ENCODE peak calls at places on chromosome X, in six cellular contexts. G is breast epithelium, J is suprapubic skin, U is HCT116, P is lower lobe of right lung, H is ovary. T is an unnamed sample.

GRCh38 chrX:9131066-9131465 is 97.1 kb upstream of the FAM9B start:
- DNase-seq in G (no peak), J (no peak), U (no peak), P (no peak), H (no peak), T (no peak)

GRCh38 chrX:5559386-5559785 is 669.3 kb downstream of the NLGN4X start:
- DNase-seq in G (no peak), J (no peak), U (no peak), P (no peak), H (no peak), T (no peak)

GRCh38 chrX:43002526-43003203 is 224.7 kb upstream of the PPP1R2C start:
- DNase-seq in G (no peak), J (no peak), U (no peak), P (no peak), H (no peak), T (no peak)

GRCh38 chrX:150849486-150849885 is 49.0 kb downstream of the CD99L2 start:
- DNase-seq in G (no peak), J (no peak), U (no peak), P (no peak), H (no peak), T (no peak)

GRCh38 chrX:95728446-95728845 is 956.2 kb upstream of the DIAPH2 start:
- DNase-seq in G (no peak), J (no peak), U (no peak), P (no peak), H (no peak), T (no peak)

GRCh38 chrX:45077748-45078424 is 122.8 kb downstream of the DIPK2B start:
- DNase-seq in G (no peak), J (no peak), U (no peak), P (no peak), H (no peak), T (no peak)

GRCh38 chrX:9337056-9337455 is 127.8 kb upstream of the TBL1X start:
- DNase-seq in G (no peak), J (no peak), U (no peak), P (no peak), H (no peak), T (no peak)

GRCh38 chrX:105114554-105115130 is 105.9 kb downstream of the TEX13A start:
- DNase-seq in G (no peak), J (no peak), U (no peak), P (no peak), H (no peak), T (no peak)

GRCh38 chrX:129108936-129109335 is 414.4 kb downstream of the SMARCA1 start:
- DNase-seq in G (no peak), J (no peak), U (no peak), P (no peak), H (no peak), T (no peak)

DNA sequence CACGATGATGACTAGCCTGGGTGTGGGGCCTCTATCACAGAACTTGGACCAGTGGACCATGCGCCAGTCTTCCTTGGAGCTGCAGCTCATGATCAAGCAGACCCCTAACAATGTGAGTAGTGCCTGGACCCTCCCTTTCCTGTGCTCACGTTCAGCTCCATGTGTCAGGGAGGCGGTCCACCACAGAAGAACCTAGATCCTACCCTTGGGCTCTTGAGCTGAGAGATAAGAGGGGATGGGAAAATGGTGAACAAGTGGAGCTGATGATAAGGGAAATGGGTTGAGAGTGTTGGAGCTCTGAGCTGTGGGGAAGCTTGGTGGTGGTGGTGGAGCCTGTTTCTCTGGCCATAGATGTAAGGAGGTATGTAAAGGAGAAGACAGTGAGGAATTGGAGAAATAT is 13.1 kb downstream of the MED12 start:
- DNase-seq in G (no peak), J (no peak), U (no peak), P (no peak), H (no peak), T (no peak)
- H3K9me3 ChIP-seq in G (no peaks in the 10 kb centered on the region), J (no peaks in the 10 kb centered on the region), U (no peaks in the 10 kb centered on the region), P (no peaks in the 10 kb centered on the region), H (no peaks in the 10 kb centered on the region), T (no peaks in the 10 kb centered on the region)

GRCh38 chrX:13254870-13255269 is 65.0 kb downstream of the ATXN3L start:
- DNase-seq in G (no peak), J (no peak), U (no peak), P (no peak), H (no peak), T (no peak)
- TF ChIP-seq CTCF in G (no peak), J (no peak), U (no peak), P (no peak), H (no peak), T (no peak)

GRCh38 chrX:84469226-84469625 is 33.0 kb downstream of the HDX start:
- DNase-seq in G (no peak), J (no peak), U (no peak), P (no peak), H (no peak), T (no peak)

GRCh38 chrX:84467898-84468297 is 34.4 kb downstream of the HDX start:
- DNase-seq in G (no peak), J (no peak), U (no peak), P (no peak), H (no peak), T (no peak)
- H3K9me3 ChIP-seq in G (peaks cover 6% of the 10 kb centered on the region), J (no peaks in the 10 kb centered on the region), U (no peaks in the 10 kb centered on the region), P (no peaks in the 10 kb centered on the region), H (no peaks in the 10 kb centered on the region), T (no peaks in the 10 kb centered on the region)

GRCh38 chrX:155534800-155535199 is 76.4 kb upstream of the F8A3 start:
- DNase-seq in G (no peak), J (no peak), U (no peak), P (no peak), H (no peak), T (no peak)
- TF ChIP-seq CTCF in G (no peak), J (no peak), U (no peak), P (no peak), H (no peak), T (no peak)

GRCh38 chrX:40104649-40105015 is 6.9 kb upstream of the BCOR start:
- DNase-seq in G (no peak), J (no peak), U (no peak), P (peak; percentile 60), H (no peak), T (peak; percentile 87)

GRCh38 chrX:40105016-40105790 is 7.4 kb upstream of the BCOR start:
- DNase-seq in G (no peak), J (no peak), U (no peak), P (peak; percentile 61), H (peak; percentile 59), T (peak; percentile 84)

GRCh38 chrX:40102393-40103381 is 4.9 kb upstream of the BCOR start:
- DNase-seq in G (no peak), J (no peak), U (no peak), P (no peak), H (no peak), T (peak; percentile 77)

GRCh38 chrX:40105791-40106676 is 8.3 kb upstream of the BCOR start:
- DNase-seq in G (no peak), J (no peak), U (no peak), P (peak; percentile 82), H (peak; percentile 75), T (peak; percentile 86)

DNA sequence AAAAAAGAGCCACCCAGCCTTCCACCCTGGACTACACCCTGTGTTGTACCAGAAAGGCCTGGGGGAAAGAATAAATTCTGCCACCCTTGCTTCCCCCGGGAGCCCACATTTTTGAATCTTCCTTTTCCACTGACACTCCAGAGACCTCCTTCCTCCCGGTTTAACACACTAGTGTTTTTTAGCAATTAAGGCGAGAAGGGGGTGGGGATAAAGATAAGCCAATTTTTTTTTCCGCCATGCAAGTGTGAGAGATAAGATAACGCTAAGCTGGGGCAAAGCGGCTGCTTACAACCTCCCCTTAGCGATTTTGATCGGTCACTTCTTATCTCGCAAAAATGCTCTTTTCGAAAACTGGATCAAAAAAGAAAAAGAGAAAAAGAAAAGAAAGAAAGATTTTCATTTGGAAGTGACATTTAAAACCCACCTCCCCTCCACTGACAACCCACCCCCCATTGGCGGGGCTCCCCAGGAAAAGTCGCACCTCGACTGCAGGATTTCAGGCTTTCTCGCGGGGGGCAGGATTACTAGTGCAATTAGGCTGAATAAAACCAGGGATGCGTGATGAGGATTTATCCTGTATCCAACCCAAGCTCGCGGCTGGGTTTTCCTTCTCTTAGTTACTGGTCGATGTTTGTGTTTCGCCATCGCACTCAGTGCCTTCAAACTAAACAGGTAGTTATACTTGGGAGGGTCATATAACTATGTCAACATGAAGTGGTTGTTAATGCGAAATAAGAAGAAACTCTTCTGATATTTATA is 6.0 kb upstream of the BCOR start:
- DNase-seq in G (no peak), J (no peak), U (no peak), P (no peak), H (no peak), T (no peak)
- H3K9me3 ChIP-seq in G (no peaks in the 10 kb centered on the region), J (no peaks in the 10 kb centered on the region), U (no peaks in the 10 kb centered on the region), P (no peaks in the 10 kb centered on the region), H (no peaks in the 10 kb centered on the region), T (no peaks in the 10 kb centered on the region)

GRCh38 chrX:115504167-115504566 is 56.8 kb upstream of the PLS3 start:
- DNase-seq in G (no peak), J (no peak), U (no peak), P (no peak), H (no peak), T (no peak)

GRCh38 chrX:115499112-115499805 is 61.7 kb upstream of the PLS3 start:
- DNase-seq in G (no peak), J (no peak), U (no peak), P (no peak), H (no peak), T (no peak)

GRCh38 chrX:115503099-115503498 is 57.9 kb upstream of the PLS3 start:
- DNase-seq in G (no peak), J (no peak), U (no peak), P (no peak), H (no peak), T (no peak)
- TF ChIP-seq CTCF in G (no peak), J (no peak), U (no peak), P (no peak), H (no peak), T (no peak)

DNA sequence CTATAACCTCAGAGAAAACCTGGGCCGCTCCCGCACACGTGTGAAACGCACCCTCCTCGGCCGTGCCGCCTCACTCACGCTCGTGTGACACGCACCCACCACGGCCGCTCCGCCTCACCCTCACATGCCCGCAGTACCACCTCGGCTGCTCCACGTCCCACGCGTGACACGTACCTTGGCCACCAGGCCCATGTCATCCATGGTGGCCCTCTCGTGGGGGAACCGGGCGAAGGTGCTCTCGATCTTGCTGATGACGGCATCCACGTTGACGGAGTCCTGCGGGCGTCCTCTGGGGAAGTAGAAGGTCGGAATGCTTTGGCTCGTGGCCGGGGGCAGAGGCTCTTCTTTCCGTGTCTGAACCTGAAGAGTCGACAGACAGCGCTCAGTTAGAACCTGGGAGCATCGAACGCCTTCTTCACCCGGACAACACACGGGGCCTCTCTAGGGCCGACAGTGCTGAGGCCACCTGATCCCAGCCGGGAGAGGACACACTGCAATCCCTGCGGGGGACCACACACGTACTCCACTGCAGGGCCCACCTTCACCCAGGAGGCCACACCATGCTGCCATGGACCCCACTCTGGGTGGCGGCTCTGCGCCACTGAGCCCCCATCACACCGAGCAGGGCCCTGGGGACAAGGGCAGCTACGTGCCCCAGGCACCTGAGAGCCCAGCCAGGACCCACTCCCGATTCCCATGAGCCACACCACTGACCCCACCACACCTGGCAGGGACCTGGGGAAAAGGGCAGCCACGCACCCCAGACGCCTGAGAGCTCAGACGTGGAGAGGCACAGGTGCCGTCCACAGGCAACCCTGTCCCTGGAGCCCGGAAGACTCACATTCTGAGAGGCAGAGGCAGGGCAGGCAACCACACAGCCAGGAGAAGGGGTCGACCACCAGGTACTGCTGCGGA is 25.2 kb downstream of the PPP2R3B start:
- DNase-seq in G (no peak), J (no peak), U (no peak), P (no peak), H (no peak), T (peak; percentile 65)
- H3K9me3 ChIP-seq in G (peaks cover 30% of the 10 kb centered on the region), J (peaks cover 6% of the 10 kb centered on the region), U (no peaks in the 10 kb centered on the region), P (peaks cover 20% of the 10 kb centered on the region), H (no peaks in the 10 kb centered on the region), T (peaks cover 2% of the 10 kb centered on the region)

T was measured in kidney.